ENCODE peak calls at places on chromosomes 4 and X, in eight cellular contexts. A, L, N, W, D, S, U and K are unnamed samples.

GRCh38 chrX:68834371-68835103 is 5.7 kb downstream of the EFNB1 start:
- DNase-seq in L (no peak), W (no peak), D (no peak), U (no peak), N (no peak), A (no peak), S (peak), K (no peak)

GRCh38 chrX:24479924-24480722 is 15.0 kb downstream of the PDK3 start:
- DNase-seq in U (peak), L (peak), W (peak), S (no peak), D (peak), N (peak), A (peak), K (no peak)

GRCh38 chrX:99603076-99603814 is 806.8 kb downstream of the PCDH19 start:
- DNase-seq in S (no peak), L (no peak), U (no peak), W (no peak), N (no peak), A (no peak), D (no peak), K (no peak)

GRCh38 chr4:128854433-128854832 is 44.9 kb downstream of the JADE1 start:
- DNase-seq in S (no peak), L (peak), W (no peak), D (peak), U (no peak), A (peak), N (no peak), K (no peak)

GRCh38 chr4:148790691-148791090 is 348.5 kb upstream of the NR3C2 start:
- DNase-seq in L (peak), U (no peak), W (no peak), N (no peak), A (no peak), S (no peak), D (peak), K (no peak)

GRCh38 chrX:150223176-150224015 is 139.7 kb upstream of the MAMLD1 start:
- DNase-seq in L (no peak), U (no peak), N (no peak), S (no peak), A (no peak), W (no peak), D (no peak), K (no peak)

GRCh38 chr4:103934178-103934789 is 214.5 kb upstream of the TACR3 start:
- DNase-seq in W (no peak), L (peak), A (peak), N (no peak), D (peak), S (no peak), U (peak), K (peak)

GRCh38 chrX:45024501-45024900 is 151.5 kb downstream of the KDM6A start:
- DNase-seq in L (no peak), W (no peak), A (no peak), U (no peak), D (no peak), S (no peak), N (no peak), K (no peak)

GRCh38 chrX:24259544-24260240 is 54.2 kb downstream of the SUPT20HL2 start:
- DNase-seq in U (peak), L (peak), N (no peak), S (no peak), W (peak), A (peak), D (peak), K (peak)

GRCh38 chr4:82948647-82949204 is 48.2 kb downstream of the THAP9 start:
- DNase-seq in L (peak), U (no peak), A (no peak), D (peak), N (no peak), W (no peak), S (no peak), K (no peak)

GRCh38 chr4:109432676-109433075 is 939 bp upstream of the SEC24B start:
- DNase-seq in W (no peak), D (peak), U (no peak), S (no peak), A (peak), L (peak), N (no peak), K (peak)

GRCh38 chr4:89427765-89428164 is 120.2 kb upstream of the GPRIN3 start:
- DNase-seq in D (no peak), S (no peak), U (no peak), W (no peak), L (no peak), A (no peak), N (no peak), K (no peak)

GRCh38 chr4:71833175-71833900 is 49.5 kb upstream of the GC start:
- DNase-seq in A (no peak), L (no peak), U (no peak), N (peak), S (no peak), D (no peak), W (peak), K (no peak)

GRCh38 chr4:89109841-89110540 is 1.3 kb upstream of the TIGD2 start:
- DNase-seq in U (no peak), N (no peak), W (no peak), S (no peak), A (no peak), L (no peak), D (no peak), K (no peak)

GRCh38 chr4:103207673-103208072 is 9.5 kb upstream of the CENPE start:
- DNase-seq in L (peak), U (no peak), A (no peak), W (no peak), D (no peak), N (no peak), S (no peak), K (no peak)

GRCh38 chr4:123701046-123701445 is 304.5 kb downstream of the SPRY1 start:
- DNase-seq in S (no peak), W (no peak), A (no peak), N (no peak), L (peak), U (no peak), D (peak), K (no peak)

GRCh38 chrX:44071847-44072545 is 98.8 kb upstream of the NDP start:
- DNase-seq in L (peak), A (no peak), S (no peak), N (no peak), D (peak), U (no peak), W (no peak), K (no peak)

GRCh38 chrX:154046262-154046771 is 26.6 kb upstream of the IRAK1 start:
- DNase-seq in N (no peak), A (no peak), S (peak), U (no peak), D (peak), W (no peak), L (peak), K (peak)

GRCh38 chrX:126580877-126581276 is 28.3 kb upstream of the DCAF12L1 start:
- DNase-seq in U (no peak), N (no peak), L (no peak), W (no peak), S (no peak), A (no peak), D (no peak), K (no peak)

GRCh38 chr4:4670869-4671268 is 129.0 kb upstream of the STX18 start:
- DNase-seq in D (no peak), L (peak), N (no peak), U (no peak), S (no peak), W (no peak), A (no peak), K (no peak)

GRCh38 chrX:17032351-17032750 is 85.9 kb downstream of the REPS2 start:
- DNase-seq in L (peak), U (no peak), A (no peak), S (peak), W (no peak), D (no peak), N (peak), K (peak)

GRCh38 chr4:55033296-55033695 is 92.1 kb downstream of the KDR start:
- DNase-seq in N (no peak), W (no peak), U (no peak), L (no peak), D (no peak), S (no peak), A (no peak), K (no peak)

GRCh38 chr4:28277931-28278330 is 1417.3 kb downstream of the STIM2 start:
- DNase-seq in W (no peak), S (no peak), A (no peak), L (no peak), U (no peak), N (no peak), D (peak), K (no peak)

GRCh38 chr4:8410641-8411271 is 29.8 kb downstream of the ACOX3 start:
- DNase-seq in W (peak), S (peak), A (no peak), D (peak), L (peak), U (no peak), N (peak), K (no peak)

GRCh38 chrX:96432647-96433046 is 252.0 kb upstream of the DIAPH2 start:
- DNase-seq in D (no peak), S (no peak), W (no peak), N (no peak), U (no peak), L (peak), A (no peak), K (no peak)

GRCh38 chr4:95155759-95156451 is 392.9 kb downstream of the UNC5C start:
- DNase-seq in N (no peak), D (peak), U (peak), W (no peak), S (no peak), A (peak), L (peak), K (no peak)

GRCh38 chr4:48120132-48120531 is 13.9 kb downstream of the TXK start:
- DNase-seq in S (no peak), N (no peak), A (no peak), W (no peak), U (no peak), L (no peak), D (no peak), K (no peak)

GRCh38 chr4:122481766-122482405 is 25.4 kb upstream of the IL2 start:
- DNase-seq in U (no peak), S (no peak), A (no peak), L (peak), W (no peak), D (no peak), N (no peak), K (no peak)

GRCh38 chr4:36432556-36432955 is 151.1 kb downstream of the DTHD1 start:
- DNase-seq in A (no peak), S (no peak), N (no peak), U (no peak), L (no peak), W (no peak), D (no peak), K (no peak)

GRCh38 chr4:122539861-122540465 is 80.9 kb downstream of the IL21 start:
- DNase-seq in U (peak), N (no peak), D (peak), A (peak), L (no peak), W (no peak), S (no peak), K (no peak)

GRCh38 chrX:103637604-103638338 is 9.0 kb downstream of the TCEAL1 start:
- DNase-seq in L (peak), N (no peak), A (no peak), U (no peak), D (peak), W (no peak), S (no peak), K (no peak)

GRCh38 chr4:141853091-141853734 is 216.8 kb downstream of the IL15 start:
- DNase-seq in L (peak), S (no peak), A (no peak), U (no peak), D (no peak), N (no peak), W (peak), K (no peak)

GRCh38 chr4:101175896-101176676 is 171.2 kb downstream of the PPP3CA start:
- DNase-seq in A (no peak), L (no peak), U (no peak), N (no peak), D (no peak), W (peak), S (peak), K (no peak)

GRCh38 chrX:15395794-15396193 is 11.6 kb upstream of the VEGFD start:
- DNase-seq in N (no peak), D (no peak), W (no peak), S (no peak), U (no peak), L (no peak), A (no peak), K (no peak)

GRCh38 chrX:13685126-13685763 is 3.7 kb upstream of the RAB9A start:
- DNase-seq in W (no peak), A (no peak), S (no peak), N (no peak), L (peak), D (peak), U (no peak), K (no peak)

GRCh38 chr4:123667496-123667895 is 270.9 kb downstream of the SPRY1 start:
- DNase-seq in L (peak), A (no peak), S (no peak), D (peak), U (no peak), N (no peak), W (no peak), K (no peak)

GRCh38 chrX:151816914-151817313 is 82.4 kb downstream of the CNGA2 start:
- DNase-seq in S (no peak), A (no peak), D (no peak), L (peak), W (no peak), N (no peak), U (no peak), K (no peak)

GRCh38 chrX:51155566-51155965 is 177.1 kb upstream of the NUDT10 start:
- DNase-seq in S (no peak), L (no peak), N (no peak), U (no peak), D (no peak), A (no peak), W (no peak), K (no peak)

DNA sequence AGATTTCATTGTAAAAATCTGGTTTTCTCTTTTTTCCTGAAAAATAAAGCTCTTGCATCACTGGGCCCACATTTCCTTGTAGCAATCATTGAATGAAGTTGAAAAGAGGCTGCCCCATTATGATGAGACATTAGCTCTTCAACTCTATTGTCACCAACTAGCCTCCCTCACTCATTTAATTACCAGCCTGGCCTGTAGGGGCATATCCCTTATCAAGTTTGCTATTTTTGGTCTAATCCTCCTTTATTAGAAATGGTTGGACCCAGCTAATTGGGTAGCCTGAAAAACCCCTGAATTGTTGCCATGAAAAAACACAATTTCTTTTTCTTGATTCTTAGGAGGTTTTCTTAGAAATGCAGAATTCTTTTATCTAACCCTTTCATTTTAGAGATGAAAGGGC is 164.6 kb upstream of the CASK start:
- DNase-seq in A (no peak), N (no peak), D (no peak), U (no peak), L (no peak), S (no peak), W (no peak), K (no peak)
- TF ChIP-seq CTCF in A (no peak), N (no peak), D (no peak), U (no peak), L (peak), S (no peak), W (no peak), K (no peak)

GRCh38 chr4:118957683-118958082 is 69.0 kb downstream of the SYNPO2 start:
- DNase-seq in A (no peak), D (no peak), U (no peak), L (peak), W (no peak), N (no peak), S (peak), K (no peak)

GRCh38 chr4:118953276-118953675 is 64.6 kb downstream of the SYNPO2 start:
- DNase-seq in L (no peak), N (no peak), S (no peak), U (no peak), D (no peak), A (no peak), W (no peak), K (no peak)

GRCh38 chr4:118950929-118951570 is 62.4 kb downstream of the SYNPO2 start:
- DNase-seq in D (no peak), N (no peak), A (no peak), W (no peak), L (no peak), U (no peak), S (no peak), K (no peak)

GRCh38 chr4:118955515-118955914 is 66.9 kb downstream of the SYNPO2 start:
- DNase-seq in W (no peak), D (no peak), L (peak), N (no peak), S (no peak), U (no peak), A (no peak), K (no peak)

GRCh38 chr4:118954246-118954645 is 65.6 kb downstream of the SYNPO2 start:
- DNase-seq in W (no peak), L (peak), N (no peak), S (no peak), A (no peak), D (peak), U (no peak), K (no peak)
- TF ChIP-seq CTCF in W (no peak), L (peak), N (no peak), S (no peak), A (peak), D (peak), U (no peak), K (peak)

GRCh38 chrX:86133761-86134160 is 14.5 kb upstream of the DACH2 start:
- DNase-seq in U (no peak), A (peak), D (peak), S (no peak), L (peak), N (no peak), W (no peak), K (no peak)
- TF ChIP-seq CTCF in U (peak), A (peak), D (peak), S (peak), L (peak), N (no peak), W (peak), K (peak)

DNA sequence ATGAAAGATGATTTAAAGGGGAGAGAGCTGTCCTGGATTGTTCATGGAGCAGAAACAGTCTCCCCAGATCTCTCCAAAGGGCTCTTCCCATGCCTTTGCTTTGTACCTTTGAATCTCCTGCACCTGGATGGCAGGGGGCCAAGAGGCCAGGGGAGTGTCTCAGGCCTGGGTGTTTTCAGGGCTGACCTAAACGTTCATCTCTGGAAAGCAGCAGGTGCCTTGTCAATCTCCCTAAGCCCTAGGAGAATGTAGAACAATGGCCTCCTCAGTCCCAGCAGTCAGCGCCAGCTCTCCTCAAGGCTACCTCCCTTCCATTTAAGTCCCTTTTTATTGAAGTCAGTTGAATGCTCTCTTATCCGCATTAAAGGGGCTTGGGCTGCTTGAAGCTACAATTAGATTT is 31.2 kb upstream of the NSUN7 start:
- DNase-seq in A (peak), L (no peak), N (no peak), U (no peak), S (no peak), D (no peak), W (peak), K (no peak)
- TF ChIP-seq CTCF in A (no peak), L (no peak), N (no peak), U (no peak), S (no peak), D (no peak), W (no peak), K (no peak)

GRCh38 chr4:107930821-107931774 is at the start of gene CYP2U1:
- DNase-seq in N (peak), A (peak), S (peak), U (peak), W (peak), L (peak), D (peak), K (no peak)
- TF ChIP-seq CTCF in N (no peak), A (no peak), S (no peak), U (no peak), W (no peak), L (no peak), D (peak), K (no peak)

GRCh38 chr4:6916069-6916586 is 6.5 kb downstream of the TBC1D14 start:
- DNase-seq in U (no peak), D (no peak), W (peak), L (no peak), N (no peak), S (no peak), A (no peak), K (no peak)

GRCh38 chr4:6918345-6918744 is 8.7 kb downstream of the TBC1D14 start:
- DNase-seq in L (no peak), S (no peak), W (no peak), A (no peak), U (no peak), N (no peak), D (no peak), K (no peak)

GRCh38 chr4:6915041-6916005 is 5.7 kb downstream of the TBC1D14 start:
- DNase-seq in W (no peak), S (no peak), U (no peak), N (no peak), A (no peak), L (no peak), D (no peak), K (no peak)

GRCh38 chr4:6916587-6917444 is 7.2 kb downstream of the TBC1D14 start:
- DNase-seq in N (peak), S (no peak), D (no peak), W (peak), L (peak), A (peak), U (no peak), K (no peak)

DNA sequence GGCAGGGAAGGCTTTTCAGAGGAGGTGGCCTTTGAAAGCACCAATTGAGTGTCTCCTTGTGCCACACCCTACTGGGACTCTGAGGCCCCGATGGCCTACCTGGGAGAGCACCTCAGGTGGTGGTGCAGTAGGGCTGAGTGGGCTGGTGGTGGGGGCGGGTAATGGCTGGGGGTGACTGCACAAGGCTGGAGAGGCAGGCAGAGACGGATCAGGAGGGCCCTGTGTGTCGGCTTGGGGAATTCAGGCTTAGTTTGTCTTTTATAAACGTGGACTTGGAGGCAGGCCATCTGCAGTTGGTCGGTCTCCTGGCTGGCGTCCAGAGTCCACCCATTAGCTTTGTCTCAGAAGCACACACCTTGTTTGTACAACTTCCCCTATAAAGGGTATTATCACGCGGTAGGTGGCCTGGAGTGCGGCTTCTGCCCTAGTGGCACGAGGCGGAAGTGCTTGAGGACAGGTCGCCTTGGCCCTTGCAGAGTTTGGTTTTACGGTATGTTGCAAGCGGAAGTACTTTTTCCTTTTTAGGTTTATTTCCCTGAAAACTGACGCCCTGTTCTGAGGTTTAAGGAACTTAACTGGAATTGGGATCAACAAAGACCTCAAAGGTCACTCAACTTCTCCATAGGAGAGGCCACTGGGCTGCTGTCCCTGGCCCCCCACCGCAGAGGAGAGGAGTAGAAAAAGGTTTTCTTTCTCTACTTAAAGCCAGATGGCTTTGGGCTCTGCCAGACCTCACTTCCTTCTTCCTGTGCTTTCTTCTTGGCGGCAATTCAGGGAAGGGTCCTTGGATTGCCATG is 8.0 kb downstream of the TBC1D14 start:
- DNase-seq in N (peak), A (peak), W (peak), D (no peak), U (peak), L (no peak), S (peak), K (no peak)
- TF ChIP-seq CTCF in N (no peak), A (peak), W (peak), D (peak), U (peak), L (peak), S (no peak), K (peak)

GRCh38 chrX:30343206-30343605 is 34.0 kb upstream of the NR0B1 start:
- DNase-seq in N (no peak), W (no peak), D (no peak), U (no peak), L (no peak), S (no peak), A (no peak), K (no peak)
- TF ChIP-seq CTCF in N (no peak), W (no peak), D (no peak), U (no peak), L (no peak), S (no peak), A (no peak), K (no peak)